ENCODE peak calls at places on chromosome 6, in seven cellular contexts. H is heart left ventricle, S is retinal pigment epithelial cell, J is HFFc6, X is bronchial epithelial cell, L is PC-3, U is cardiac muscle cell. P is an unnamed sample.

GRCh38 chr6:81625216-81625615 is 127.3 kb downstream of the TENT5A start:
- DNase-seq in H (no peak), U (peak), J (no peak), L (no peak), X (no peak), S (no peak), P (no peak)

GRCh38 chr6:160858886-160859285 is 132.7 kb upstream of the MAP3K4 start:
- DNase-seq in X (no peak), H (no peak), U (no peak), S (no peak), J (no peak), L (no peak), P (no peak)

GRCh38 chr6:35385457-35386202 is 43.3 kb downstream of the PPARD start:
- DNase-seq in J (peak), S (no peak), X (no peak), H (no peak), L (no peak), U (peak), P (no peak)

GRCh38 chr6:31718294-31718693 is 3.1 kb downstream of the LY6G6D start:
- DNase-seq in L (peak), U (no peak), X (peak), J (no peak), S (no peak), H (no peak), P (peak)

GRCh38 chr6:138300469-138300868 is 77.2 kb upstream of the SMIM28 start:
- DNase-seq in S (no peak), H (no peak), X (no peak), J (no peak), U (no peak), L (no peak), P (no peak)

GRCh38 chr6:158666637-158667359 is 16.9 kb downstream of the SYTL3 start:
- DNase-seq in L (no peak), U (peak), J (no peak), S (no peak), H (no peak), X (peak), P (peak)

GRCh38 chr6:165055231-165055630 is 254.2 kb downstream of the C6orf118 start:
- DNase-seq in U (peak), S (peak), L (peak), J (no peak), X (peak), H (no peak), P (peak)

GRCh38 chr6:72580281-72580940 is 41.5 kb upstream of the KCNQ5 start:
- DNase-seq in H (no peak), L (peak), U (peak), S (peak), X (peak), J (peak), P (peak)

GRCh38 chr6:16754864-16755263 is 6.4 kb downstream of the ATXN1 start:
- DNase-seq in U (no peak), J (no peak), L (peak), H (no peak), S (no peak), X (no peak), P (no peak)

GRCh38 chr6:55449219-55449618 is 122.0 kb downstream of the GFRAL start:
- DNase-seq in S (no peak), U (no peak), X (no peak), J (no peak), H (no peak), L (peak), P (no peak)

GRCh38 chr6:47059216-47059885 is 17.2 kb upstream of the ADGRF1 start:
- DNase-seq in S (no peak), X (peak), J (no peak), L (peak), H (no peak), U (no peak), P (peak)

GRCh38 chr6:107080036-107080435 is 35.3 kb downstream of the BEND3 start:
- DNase-seq in H (no peak), U (no peak), X (no peak), J (no peak), L (peak), S (no peak), P (no peak)
- TF ChIP-seq CTCF in H (no peak), U (peak), X (peak), J (peak), L (no peak), S (peak), P (peak)

DNA sequence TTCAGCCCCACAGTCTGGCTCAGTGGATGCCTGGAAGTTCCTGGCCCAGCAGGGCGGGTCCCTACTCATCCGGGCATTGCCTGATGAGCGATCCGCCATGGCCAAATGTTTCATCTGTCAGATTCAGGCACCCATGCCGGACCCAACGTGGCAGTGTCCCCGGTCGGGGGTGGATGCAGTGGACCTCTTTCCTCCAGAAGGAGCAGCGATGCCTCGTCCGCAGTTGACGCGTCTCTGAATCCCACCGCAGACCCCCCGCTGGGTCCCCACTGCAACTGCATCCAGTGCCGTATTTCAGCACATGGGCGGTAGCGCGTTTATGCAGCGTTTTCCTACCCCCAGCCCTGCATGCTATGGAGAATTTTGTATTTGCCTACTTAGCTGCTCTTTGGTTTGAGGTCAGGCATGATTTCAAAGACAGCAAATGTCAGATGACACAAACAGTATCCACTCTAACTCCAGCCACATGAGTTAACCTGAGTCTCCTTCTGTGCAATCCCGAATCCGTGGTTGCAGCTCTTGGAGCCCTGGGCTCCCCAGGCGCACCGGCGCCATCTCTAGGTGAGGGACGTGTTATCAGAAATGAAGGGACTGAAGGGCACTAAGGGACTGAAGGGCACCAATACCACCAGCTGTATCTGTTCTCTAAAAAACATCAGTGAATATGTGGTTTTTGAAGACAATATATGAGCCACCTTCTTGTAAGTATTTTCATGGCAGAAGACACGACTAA is 72.6 kb upstream of the THBS2 start:
- DNase-seq in S (no peak), X (peak), H (no peak), U (peak), J (peak), L (peak), P (peak)
- TF ChIP-seq CTCF in S (peak), X (peak), H (peak), U (peak), J (peak), L (peak), P (peak)

GRCh38 chr6:85756982-85757381 is 114.3 kb upstream of the SYNCRIP start:
- DNase-seq in J (peak), L (peak), H (no peak), X (peak), S (peak), U (peak), P (peak)
- TF ChIP-seq CTCF in J (peak), L (peak), H (peak), X (peak), S (peak), U (peak), P (peak)

GRCh38 chr6:135251416-135251815 is 70.3 kb downstream of the MYB start:
- DNase-seq in L (no peak), H (no peak), S (no peak), X (no peak), J (no peak), U (no peak), P (no peak)
- TF ChIP-seq CTCF in L (no peak), H (no peak), S (no peak), X (no peak), J (no peak), U (no peak), P (no peak)

GRCh38 chr6:154510144-154510905 is at the start of gene CNKSR3:
- DNase-seq in X (peak), S (peak), H (peak), L (peak), J (peak), U (peak), P (peak)
- TF ChIP-seq CTCF in X (peak), S (no peak), H (no peak), L (no peak), J (no peak), U (no peak), P (no peak)

GRCh38 chr6:107116923-107117417 is 1.7 kb upstream of the BEND3 start:
- DNase-seq in X (no peak), U (no peak), H (no peak), J (no peak), S (no peak), L (no peak), P (no peak)
- TF ChIP-seq CTCF in X (no peak), U (no peak), H (no peak), J (no peak), S (no peak), L (no peak), P (no peak)

GRCh38 chr6:166106076-166106686 is 61.5 kb downstream of the TBXT start:
- DNase-seq in U (peak), J (peak), L (peak), X (peak), H (peak), S (peak), P (peak)
- TF ChIP-seq CTCF in U (peak), J (peak), L (peak), X (peak), H (peak), S (peak), P (peak)

GRCh38 chr6:27778625-27779417 is 133.4 kb downstream of the OR2B2 start:
- DNase-seq in U (no peak), S (no peak), J (no peak), X (peak), L (peak), H (no peak), P (no peak)

GRCh38 chr6:27777126-27777525 is 135.1 kb downstream of the OR2B2 start:
- DNase-seq in L (no peak), H (no peak), S (no peak), X (no peak), J (no peak), U (no peak), P (no peak)

GRCh38 chr6:27777614-27778355 is 134.4 kb downstream of the OR2B2 start:
- DNase-seq in H (no peak), U (no peak), L (no peak), J (no peak), X (peak), S (no peak), P (peak)

GRCh38 chr6:27776504-27776903 is 135.7 kb downstream of the OR2B2 start:
- DNase-seq in H (no peak), U (no peak), J (no peak), S (no peak), X (no peak), L (no peak), P (no peak)

GRCh38 chr6:27775796-27776184 is 136.4 kb downstream of the OR2B2 start:
- DNase-seq in J (no peak), S (no peak), H (no peak), L (peak), X (peak), U (no peak), P (peak)
- TF ChIP-seq CTCF in J (no peak), S (no peak), H (no peak), L (no peak), X (no peak), U (no peak), P (no peak)

GRCh38 chr6:156662025-156662445 is 115.1 kb upstream of the ARID1B start:
- DNase-seq in X (no peak), H (no peak), S (no peak), L (peak), U (no peak), J (no peak), P (peak)
- TF ChIP-seq CTCF in X (peak), H (peak), S (peak), L (peak), U (peak), J (peak), P (peak)

GRCh38 chr6:41055149-41055548 is 2.1 kb downstream of the APOBEC2 start:
- DNase-seq in L (no peak), U (no peak), J (no peak), X (no peak), H (peak), S (no peak), P (no peak)

GRCh38 chr6:41049548-41049947 is 3.5 kb upstream of the APOBEC2 start:
- DNase-seq in H (no peak), J (peak), S (no peak), X (no peak), U (no peak), L (no peak), P (peak)

GRCh38 chr6:41051873-41052272 is 1.1 kb upstream of the APOBEC2 start:
- DNase-seq in U (no peak), J (no peak), H (no peak), X (no peak), S (no peak), L (no peak), P (no peak)

GRCh38 chr6:41049955-41050354 is 3.0 kb upstream of the APOBEC2 start:
- DNase-seq in S (no peak), H (no peak), L (no peak), U (no peak), J (no peak), X (no peak), P (no peak)

DNA sequence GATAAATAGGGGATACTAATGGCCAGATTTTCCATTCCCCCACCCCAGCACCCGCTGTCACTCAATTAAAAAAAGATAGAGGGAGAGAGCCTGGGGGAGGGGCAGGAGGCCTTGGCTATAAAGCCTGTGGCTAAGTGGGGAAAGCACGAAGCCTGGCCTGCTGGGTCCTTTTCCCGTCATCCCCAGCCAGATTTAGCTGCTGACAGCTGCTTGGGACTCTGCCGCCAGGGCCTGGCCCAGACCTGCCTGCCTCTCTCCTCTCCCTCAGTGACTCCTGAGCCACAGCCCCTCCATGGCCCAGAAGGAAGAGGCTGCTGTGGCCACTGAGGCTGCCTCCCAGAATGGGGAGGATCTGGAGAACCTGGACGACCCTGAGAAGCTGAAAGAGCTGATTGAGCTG is at the start of gene APOBEC2:
- DNase-seq in J (no peak), U (peak), H (peak), X (no peak), S (no peak), L (no peak), P (no peak)
- TF ChIP-seq CTCF in J (no peak), U (no peak), H (no peak), X (no peak), S (no peak), L (no peak), P (no peak)